ENCODE peak calls at places on chromosome 19, in four cellular contexts. One of them, this sample, is unnamed.
A peak's percentile ranks its signal among the peaks of the same experiment; 100 is the strongest.

GRCh38 chr19:33396701-33397535 is 23.4 kb downstream of the CEBPG start:
- DNase-seq in stimulated activated effector memory CD8-positive, alpha-beta T cell treated with anti-CD3 and anti-CD28 coated beads, Interleukin-12 subunit alpha, Interleukin-12 subunit beta, amount 100 ng/mL, for 72 hours: no peak
- DNase-seq in non-pigmented ciliary epithelial cell: no peak
- DNase-seq in M059J: peak; percentile 23
- DNase-seq in this sample: no peak

GRCh38 chr19:813359-814107 is 8.2 kb downstream of the PLPPR3 start:
- DNase-seq in non-pigmented ciliary epithelial cell: no peak
- DNase-seq in stimulated activated effector memory CD8-positive, alpha-beta T cell treated with anti-CD3 and anti-CD28 coated beads, Interleukin-12 subunit alpha, Interleukin-12 subunit beta, amount 100 ng/mL, for 72 hours: no peak
- DNase-seq in M059J: no peak
- DNase-seq in this sample: no peak

GRCh38 chr19:49136771-49137171 is 17.4 kb downstream of the PPFIA3 start:
- DNase-seq in stimulated activated effector memory CD8-positive, alpha-beta T cell treated with anti-CD3 and anti-CD28 coated beads, Interleukin-12 subunit alpha, Interleukin-12 subunit beta, amount 100 ng/mL, for 72 hours: no peak
- DNase-seq in non-pigmented ciliary epithelial cell: no peak
- DNase-seq in M059J: no peak
- DNase-seq in this sample: no peak

GRCh38 chr19:6779204-6779603 is 6.7 kb downstream of the VAV1 start:
- DNase-seq in stimulated activated effector memory CD8-positive, alpha-beta T cell treated with anti-CD3 and anti-CD28 coated beads, Interleukin-12 subunit alpha, Interleukin-12 subunit beta, amount 100 ng/mL, for 72 hours: no peak
- DNase-seq in M059J: peak; percentile 33
- DNase-seq in non-pigmented ciliary epithelial cell: no peak
- DNase-seq in this sample: no peak

GRCh38 chr19:33368074-33368864 is 5.2 kb upstream of the CEBPG start:
- DNase-seq in stimulated activated effector memory CD8-positive, alpha-beta T cell treated with anti-CD3 and anti-CD28 coated beads, Interleukin-12 subunit alpha, Interleukin-12 subunit beta, amount 100 ng/mL, for 72 hours: no peak
- DNase-seq in M059J: peak; percentile 85
- DNase-seq in non-pigmented ciliary epithelial cell: no peak
- DNase-seq in this sample: no peak

GRCh38 chr19:58575183-58576041 is 2.3 kb upstream of the MZF1 start:
- DNase-seq in M059J: peak; percentile 91
- DNase-seq in non-pigmented ciliary epithelial cell: no peak
- DNase-seq in stimulated activated effector memory CD8-positive, alpha-beta T cell treated with anti-CD3 and anti-CD28 coated beads, Interleukin-12 subunit alpha, Interleukin-12 subunit beta, amount 100 ng/mL, for 72 hours: peak; percentile 94
- DNase-seq in this sample: peak; percentile 89

GRCh38 chr19:48997972-48998371 is 4.3 kb downstream of the RUVBL2 start:
- DNase-seq in stimulated activated effector memory CD8-positive, alpha-beta T cell treated with anti-CD3 and anti-CD28 coated beads, Interleukin-12 subunit alpha, Interleukin-12 subunit beta, amount 100 ng/mL, for 72 hours: peak; percentile 82
- DNase-seq in M059J: peak; percentile 69
- DNase-seq in non-pigmented ciliary epithelial cell: no peak
- DNase-seq in this sample: peak; percentile 50

GRCh38 chr19:53102701-53103140 is 501 bp downstream of the ZNF160 start:
- DNase-seq in stimulated activated effector memory CD8-positive, alpha-beta T cell treated with anti-CD3 and anti-CD28 coated beads, Interleukin-12 subunit alpha, Interleukin-12 subunit beta, amount 100 ng/mL, for 72 hours: no peak
- DNase-seq in non-pigmented ciliary epithelial cell: no peak
- DNase-seq in M059J: peak; percentile 48
- DNase-seq in this sample: peak; percentile 63

GRCh38 chr19:35247526-35248309 is 1.1 kb upstream of the LSR start:
- DNase-seq in non-pigmented ciliary epithelial cell: no peak
- DNase-seq in stimulated activated effector memory CD8-positive, alpha-beta T cell treated with anti-CD3 and anti-CD28 coated beads, Interleukin-12 subunit alpha, Interleukin-12 subunit beta, amount 100 ng/mL, for 72 hours: peak; percentile 68
- DNase-seq in M059J: no peak
- DNase-seq in this sample: peak; percentile 92

GRCh38 chr19:48906324-48906723 is 6.2 kb downstream of the NUCB1 start:
- DNase-seq in stimulated activated effector memory CD8-positive, alpha-beta T cell treated with anti-CD3 and anti-CD28 coated beads, Interleukin-12 subunit alpha, Interleukin-12 subunit beta, amount 100 ng/mL, for 72 hours: no peak
- DNase-seq in M059J: no peak
- DNase-seq in non-pigmented ciliary epithelial cell: no peak
- DNase-seq in this sample: no peak

GRCh38 chr19:49686503-49687088 is 2.8 kb upstream of the ADM5 start:
- DNase-seq in non-pigmented ciliary epithelial cell: no peak
- DNase-seq in M059J: no peak
- DNase-seq in stimulated activated effector memory CD8-positive, alpha-beta T cell treated with anti-CD3 and anti-CD28 coated beads, Interleukin-12 subunit alpha, Interleukin-12 subunit beta, amount 100 ng/mL, for 72 hours: no peak
- DNase-seq in this sample: no peak

GRCh38 chr19:11659612-11660011 is 62.3 kb downstream of the ZNF627 start:
- DNase-seq in stimulated activated effector memory CD8-positive, alpha-beta T cell treated with anti-CD3 and anti-CD28 coated beads, Interleukin-12 subunit alpha, Interleukin-12 subunit beta, amount 100 ng/mL, for 72 hours: no peak
- DNase-seq in non-pigmented ciliary epithelial cell: no peak
- DNase-seq in M059J: peak; percentile 9
- DNase-seq in this sample: peak; percentile 14

GRCh38 chr19:55643003-55643732 is at the start of gene ZNF581:
- DNase-seq in M059J: peak; percentile 68
- DNase-seq in stimulated activated effector memory CD8-positive, alpha-beta T cell treated with anti-CD3 and anti-CD28 coated beads, Interleukin-12 subunit alpha, Interleukin-12 subunit beta, amount 100 ng/mL, for 72 hours: peak; percentile 92
- DNase-seq in non-pigmented ciliary epithelial cell: peak; percentile 34
- DNase-seq in this sample: peak; percentile 88

This sample was measured in OCI-LY7.